ENCODE peak calls at places on chromosome 7, in ten cellular contexts. I is Panc1, B is A549, Z is bronchial epithelial cell, G is ascending aorta, V is aorta, E is AG04450, D is H1, H is colonic mucosa, U is fibroblast of mammary gland. T is an unnamed sample.

GRCh38 chr7:946256-946996 is 8.1 kb downstream of the ADAP1 start:
- DNase-seq in I (no peak), B (no peak), Z (no peak), G (peak; percentile 34), V (peak; percentile 30), E (no peak), D (no peak), H (peak; percentile 86), U (no peak), T (no peak)

GRCh38 chr7:101507791-101508252 is 121.3 kb downstream of the MYL10 start:
- DNase-seq in I (peak; percentile 47), B (peak; percentile 84), Z (peak; percentile 14), G (no peak), V (no peak), E (no peak), D (peak; percentile 81), H (peak; percentile 48), U (peak; percentile 42), T (no peak)

GRCh38 chr7:74482629-74483401 is 29.1 kb downstream of the GTF2IRD1 start:
- DNase-seq in I (peak; percentile 42), B (peak; percentile 94), Z (peak; percentile 83), G (no peak), V (no peak), E (peak; percentile 93), D (no peak), H (no peak), U (peak; percentile 97), T (no peak)

GRCh38 chr7:68542831-68543230 is 1055.4 kb upstream of the AUTS2 start:
- DNase-seq in I (no peak), B (no peak), Z (no peak), G (no peak), V (no peak), E (no peak), D (no peak), H (no peak), U (no peak), T (no peak)

GRCh38 chr7:136405931-136406777 is 429.0 kb upstream of the MTPN start:
- DNase-seq in I (peak; percentile 50), B (peak; percentile 53), Z (peak; percentile 47), G (no peak), V (no peak), E (peak; percentile 36), D (no peak), H (peak; percentile 25), U (peak; percentile 52), T (no peak)

GRCh38 chr7:101096957-101097347 is 11.7 kb downstream of the TRIM56 start:
- DNase-seq in I (no peak), B (no peak), Z (no peak), G (no peak), V (no peak), E (no peak), D (no peak), H (no peak), U (no peak), T (no peak)

GRCh38 chr7:78535655-78536054 is 737.1 kb downstream of the PHTF2 start:
- DNase-seq in I (no peak), B (no peak), Z (no peak), G (no peak), V (no peak), E (no peak), D (no peak), H (no peak), U (no peak), T (no peak)

GRCh38 chr7:149799397-149800168 is 26.2 kb upstream of the ZNF467 start:
- DNase-seq in I (peak; percentile 15), B (peak; percentile 22), Z (no peak), G (no peak), V (no peak), E (no peak), D (peak; percentile 91), H (peak; percentile 37), U (no peak), T (peak; percentile 12)

GRCh38 chr7:31049001-31049765 is 2.9 kb upstream of the ADCYAP1R1 start:
- DNase-seq in I (no peak), B (no peak), Z (no peak), G (no peak), V (no peak), E (no peak), D (no peak), H (no peak), U (no peak), T (no peak)

GRCh38 chr7:2527505-2528464 is 8.2 kb downstream of the LFNG start:
- DNase-seq in I (no peak), B (peak; percentile 75), Z (peak; percentile 68), G (no peak), V (peak; percentile 60), E (no peak), D (no peak), H (peak; percentile 81), U (peak; percentile 80), T (no peak)

GRCh38 chr7:2114052-2114451 is 118.7 kb downstream of the MAD1L1 start:
- DNase-seq in I (no peak), B (no peak), Z (peak; percentile 28), G (no peak), V (no peak), E (peak; percentile 23), D (no peak), H (no peak), U (peak; percentile 91), T (no peak)

GRCh38 chr7:93310346-93310745 is 78.2 kb downstream of the VPS50 start:
- DNase-seq in I (no peak), B (no peak), Z (peak; percentile 49), G (no peak), V (no peak), E (no peak), D (no peak), H (no peak), U (peak; percentile 3), T (no peak)

GRCh38 chr7:14836571-14837189 is 65.9 kb downstream of the DGKB start:
- DNase-seq in I (peak; percentile 7), B (no peak), Z (peak; percentile 87), G (no peak), V (peak; percentile 42), E (peak; percentile 13), D (peak; percentile 53), H (no peak), U (peak; percentile 79), T (no peak)

DNA sequence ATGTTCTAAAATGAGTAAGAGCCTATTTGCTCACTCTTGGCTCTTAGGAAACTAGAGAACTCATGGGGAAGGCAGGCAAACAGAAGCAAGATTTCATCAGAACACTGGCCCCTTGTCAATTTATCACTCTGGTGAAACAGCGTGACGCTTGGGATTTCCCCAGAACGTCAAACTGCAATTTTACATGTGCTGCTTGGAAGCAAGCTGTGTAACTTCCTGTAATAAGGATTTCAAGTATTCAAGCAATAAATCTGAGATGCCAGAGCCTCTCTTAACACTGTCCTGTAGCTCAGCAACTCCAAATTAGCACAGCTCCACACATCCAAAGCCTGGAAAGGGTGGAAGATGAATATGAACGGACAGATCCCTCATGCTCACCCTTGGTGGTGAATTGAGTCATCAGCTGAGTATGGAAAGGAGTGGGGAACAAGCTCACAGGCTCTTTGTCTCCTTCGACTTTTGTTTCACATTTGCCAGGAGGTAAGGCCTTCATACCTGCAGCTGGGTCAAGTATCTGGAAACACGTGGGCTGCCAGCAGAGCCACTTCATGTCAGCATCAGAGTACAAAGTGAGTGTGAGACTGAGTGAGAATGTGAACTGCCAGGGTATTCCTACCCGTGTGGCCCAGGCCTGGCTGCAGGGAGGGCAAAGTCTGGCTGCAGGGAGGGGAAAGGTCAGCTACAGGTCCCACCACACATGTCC is 140.4 kb upstream of the NAMPT start:
- DNase-seq in I (peak; percentile 59), B (peak; percentile 91), Z (peak; percentile 100), G (peak; percentile 92), V (peak; percentile 86), E (peak; percentile 98), D (no peak), H (peak; percentile 59), U (peak; percentile 100), T (peak; percentile 94)
- H3K4me3 ChIP-seq in I (no peak overlapping the region), B (no peak overlapping the region), Z (peak overlapping the region; percentile 19), G (no peak overlapping the region), V (no peak overlapping the region), E (peak overlapping the region; percentile 32), D (no peak overlapping the region), H (no peak overlapping the region), U (no peak overlapping the region), T (no peak overlapping the region)

GRCh38 chr7:143287321-143287934 is 723 bp upstream of the CASP2 start:
- DNase-seq in I (no peak), B (no peak), Z (no peak), G (no peak), V (no peak), E (no peak), D (no peak), H (no peak), U (no peak), T (no peak)
- H3K4me3 ChIP-seq in I (peak overlapping the region; percentile 97), B (peak overlapping the region; percentile 91), Z (peak overlapping the region; percentile 84), G (peak overlapping the region; percentile 93), V (peak overlapping the region; percentile 6), E (peak overlapping the region; percentile 45), D (no peak overlapping the region), H (peak overlapping the region; percentile 89), U (no peak overlapping the region), T (peak overlapping the region; percentile 58)

DNA sequence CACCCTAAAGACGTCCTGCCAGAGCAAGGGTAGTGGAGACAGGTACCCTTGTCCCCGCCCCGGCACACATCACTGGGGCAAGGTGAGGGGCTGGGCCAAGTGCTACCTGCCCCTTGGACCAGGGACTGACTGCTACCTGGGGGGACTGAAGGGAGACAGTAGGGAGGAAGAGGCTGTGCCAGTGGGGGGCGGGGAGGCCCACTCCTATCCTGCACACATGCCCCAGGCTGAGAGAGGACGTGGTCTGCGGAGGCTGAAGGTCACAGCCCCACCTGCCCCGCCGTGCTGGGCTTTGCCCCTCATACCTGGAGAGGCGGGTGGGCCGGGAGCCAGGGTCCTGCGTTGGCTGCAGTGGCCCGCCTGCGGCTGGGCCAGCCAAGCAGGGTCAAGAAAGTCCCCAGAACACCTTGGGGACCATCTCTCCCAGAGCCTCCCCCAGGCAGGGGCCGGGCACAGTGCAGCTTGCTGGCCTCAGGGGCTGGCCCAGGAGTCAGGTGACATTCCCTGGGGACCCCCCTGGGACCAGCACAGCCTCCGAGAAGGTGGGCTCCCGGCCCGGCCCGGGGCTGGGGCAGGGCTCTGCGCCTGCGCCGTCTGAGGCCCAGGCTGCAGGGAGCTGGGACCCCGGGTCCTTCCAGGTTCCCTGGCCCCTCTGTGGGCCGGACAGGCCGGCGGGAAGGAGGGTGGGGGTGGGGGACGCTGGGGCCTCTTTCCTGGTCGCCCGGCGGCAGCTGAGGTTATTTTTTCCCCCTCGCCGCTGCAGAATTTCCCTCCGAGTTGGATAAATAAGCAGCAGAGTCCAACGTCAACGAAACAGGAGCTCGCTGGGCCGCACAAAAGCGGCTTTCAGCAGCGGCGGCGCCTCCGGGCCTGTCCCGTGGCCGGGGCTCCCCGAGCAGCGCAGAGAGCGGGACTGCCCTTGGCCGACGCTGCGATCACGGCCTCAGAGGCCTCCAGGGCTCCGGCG is 9.8 kb upstream of the FZD9 start:
- DNase-seq in I (no peak), B (no peak), Z (no peak), G (no peak), V (peak; percentile 58), E (no peak), D (peak; percentile 82), H (no peak), U (no peak), T (no peak)
- H3K4me3 ChIP-seq in I (no peak overlapping the region), B (no peak overlapping the region), Z (no peak overlapping the region), G (peak overlapping the region; percentile 32), V (no peak overlapping the region), E (no peak overlapping the region), D (peak overlapping the region; percentile 29), H (no peak overlapping the region), U (peak overlapping the region; percentile 10), T (peak overlapping the region; percentile 0)

DNA sequence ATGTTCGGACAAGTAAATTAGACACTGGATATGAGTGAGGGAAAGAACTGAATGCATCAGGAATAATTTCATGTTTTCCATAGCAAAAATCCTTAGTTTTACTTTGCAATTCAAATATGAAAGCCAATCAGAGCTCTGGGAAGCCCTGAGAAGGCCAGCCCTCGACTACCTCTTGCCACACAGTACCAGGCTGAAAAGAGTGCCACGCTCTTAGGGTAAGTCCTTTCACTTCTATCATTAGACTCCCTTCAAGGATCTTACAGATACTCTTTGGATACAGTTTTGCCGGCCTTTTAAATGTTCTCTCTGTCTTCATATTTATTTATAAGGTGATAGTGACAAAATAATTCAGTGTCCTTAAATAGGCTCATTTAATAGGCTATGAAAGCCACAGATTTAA is 1.9 kb downstream of the COBL start:
- DNase-seq in I (no peak), B (no peak), Z (no peak), G (no peak), V (no peak), E (no peak), D (peak; percentile 20), H (no peak), U (no peak), T (no peak)
- H3K4me3 ChIP-seq in I (no peak overlapping the region), B (no peak overlapping the region), Z (no peak overlapping the region), G (no peak overlapping the region), V (no peak overlapping the region), E (no peak overlapping the region), D (no peak overlapping the region), H (no peak overlapping the region), U (no peak overlapping the region), T (no peak overlapping the region)

T was measured in tibial nerve.